ENCODE peak calls at places on chromosomes 7 and 10, in nine cellular contexts. A, U, R, K, H, D, Z, N and I are unnamed samples.

GRCh38 chr10:88256013-88256680 is 327.0 kb downstream of the RNLS start:
- DNase-seq in A (no peak), U (peak), R (peak), K (no peak), H (no peak), D (no peak), Z (no peak), N (no peak), I (no peak)

GRCh38 chr7:30845426-30846135 is 66.1 kb upstream of the AQP1 start:
- DNase-seq in A (no peak), U (peak), R (peak), K (no peak), H (no peak), D (no peak), Z (no peak), N (no peak), I (no peak)

GRCh38 chr7:1357601-1358271 is 101.5 kb downstream of the MICALL2 start:
- DNase-seq in A (peak), U (no peak), R (peak), K (no peak), H (no peak), D (no peak), Z (no peak), N (no peak), I (peak)

GRCh38 chr10:22601618-22602017 is 112.8 kb downstream of the PIP4K2A start:
- DNase-seq in A (no peak), U (no peak), R (no peak), K (no peak), H (no peak), D (no peak), Z (no peak), N (no peak), I (no peak)

GRCh38 chr7:52184006-52184703 is 851.3 kb upstream of the POM121L12 start:
- DNase-seq in A (no peak), U (no peak), R (no peak), K (no peak), H (no peak), D (no peak), Z (no peak), N (no peak), I (no peak)

GRCh38 chr10:2980116-2980515 is 87.2 kb upstream of the PFKP start:
- DNase-seq in A (no peak), U (no peak), R (no peak), K (no peak), H (no peak), D (no peak), Z (no peak), N (no peak), I (no peak)

GRCh38 chr10:73076361-73077183 is 20.1 kb downstream of the P4HA1 start:
- DNase-seq in A (no peak), U (peak), R (peak), K (no peak), H (no peak), D (no peak), Z (no peak), N (no peak), I (no peak)

GRCh38 chr7:155711081-155711480 is 66.6 kb downstream of the RBM33 start:
- DNase-seq in A (no peak), U (no peak), R (no peak), K (no peak), H (no peak), D (no peak), Z (no peak), N (no peak), I (no peak)

GRCh38 chr7:66186991-66187390 is 18.1 kb upstream of the TPST1 start:
- DNase-seq in A (no peak), U (no peak), R (no peak), K (no peak), H (no peak), D (no peak), Z (no peak), N (no peak), I (no peak)

GRCh38 chr10:119237722-119238436 is 30.5 kb downstream of the GRK5 start:
- DNase-seq in A (no peak), U (no peak), R (peak), K (no peak), H (no peak), D (no peak), Z (no peak), N (no peak), I (no peak)

GRCh38 chr7:118580743-118581382 is 356.4 kb downstream of the ANKRD7 start:
- DNase-seq in A (no peak), U (no peak), R (no peak), K (no peak), H (no peak), D (no peak), Z (no peak), N (no peak), I (no peak)

GRCh38 chr10:121077331-121077730 is 226.2 kb downstream of the WDR11 start:
- DNase-seq in A (no peak), U (peak), R (peak), K (no peak), H (no peak), D (peak), Z (no peak), N (no peak), I (no peak)

GRCh38 chr10:77325233-77325537 is 312.4 kb downstream of the KCNMA1 start:
- DNase-seq in A (no peak), U (no peak), R (no peak), K (no peak), H (no peak), D (no peak), Z (no peak), N (no peak), I (no peak)

GRCh38 chr7:129778770-129779601 is 167.5 kb downstream of the NRF1 start:
- DNase-seq in A (peak), U (no peak), R (no peak), K (no peak), H (no peak), D (no peak), Z (no peak), N (no peak), I (no peak)

GRCh38 chr7:157436763-157437480 is 100.1 kb downstream of the DNAJB6 start:
- DNase-seq in A (no peak), U (no peak), R (no peak), K (no peak), H (no peak), D (no peak), Z (no peak), N (no peak), I (no peak)

GRCh38 chr7:155287229-155287935 is 10.3 kb upstream of the INSIG1 start:
- DNase-seq in A (no peak), U (no peak), R (no peak), K (no peak), H (no peak), D (no peak), Z (no peak), N (no peak), I (no peak)

GRCh38 chr7:44538093-44538797 is 2.9 kb downstream of the NPC1L1 start:
- DNase-seq in A (no peak), U (no peak), R (no peak), K (no peak), H (no peak), D (no peak), Z (no peak), N (no peak), I (no peak)

GRCh38 chr7:4204530-4205165 is 477.4 kb upstream of the FOXK1 start:
- DNase-seq in A (no peak), U (no peak), R (no peak), K (no peak), H (peak), D (no peak), Z (no peak), N (peak), I (no peak)

GRCh38 chr7:94087664-94088352 is 83.7 kb upstream of the BET1 start:
- DNase-seq in A (peak), U (no peak), R (peak), K (peak), H (no peak), D (no peak), Z (peak), N (no peak), I (peak)